ENCODE peak calls at places on chromosomes 1 and 21, in seven cellular contexts. One of them, this sample, is unnamed.
A peak's percentile ranks its signal among the peaks of the same experiment; 100 is the strongest.

GRCh38 chr1:227747382-227747781 is 12.1 kb downstream of the SNAP47 start:
- DNase-seq in sigmoid colon: no peak
- DNase-seq in amygdala: no peak
- DNase-seq in activated CD4-positive, alpha-beta T cell treated with anti-CD3 and anti-CD28 coated beads, Interleukin-2, amount 50 U/mL, for 1 hour: no peak
- DNase-seq in T47D: no peak
- DNase-seq in GM13976: no peak
- DNase-seq in stromal cell of bone marrow: no peak
- DNase-seq in this sample: no peak

GRCh38 chr21:34243562-34243961 is 120.2 kb upstream of the KCNE2 start:
- DNase-seq in sigmoid colon: no peak
- DNase-seq in activated CD4-positive, alpha-beta T cell treated with anti-CD3 and anti-CD28 coated beads, Interleukin-2, amount 50 U/mL, for 1 hour: peak; percentile 4
- DNase-seq in amygdala: no peak
- DNase-seq in GM13976: no peak
- DNase-seq in stromal cell of bone marrow: no peak
- DNase-seq in T47D: no peak
- DNase-seq in this sample: no peak

GRCh38 chr1:99647460-99647859 is 1.5 kb downstream of the PALMD start:
- DNase-seq in sigmoid colon: no peak
- DNase-seq in T47D: no peak
- DNase-seq in amygdala: no peak
- DNase-seq in activated CD4-positive, alpha-beta T cell treated with anti-CD3 and anti-CD28 coated beads, Interleukin-2, amount 50 U/mL, for 1 hour: no peak
- DNase-seq in GM13976: no peak
- DNase-seq in stromal cell of bone marrow: no peak
- DNase-seq in this sample: no peak

GRCh38 chr1:116857092-116857491 is 52.6 kb upstream of the PTGFRN start:
- DNase-seq in amygdala: no peak
- DNase-seq in T47D: no peak
- DNase-seq in sigmoid colon: no peak
- DNase-seq in activated CD4-positive, alpha-beta T cell treated with anti-CD3 and anti-CD28 coated beads, Interleukin-2, amount 50 U/mL, for 1 hour: no peak
- DNase-seq in stromal cell of bone marrow: no peak
- DNase-seq in GM13976: no peak
- DNase-seq in this sample: no peak

GRCh38 chr1:7261490-7261889 is 476.2 kb downstream of the CAMTA1 start:
- DNase-seq in GM13976: no peak
- DNase-seq in amygdala: no peak
- DNase-seq in stromal cell of bone marrow: no peak
- DNase-seq in activated CD4-positive, alpha-beta T cell treated with anti-CD3 and anti-CD28 coated beads, Interleukin-2, amount 50 U/mL, for 1 hour: no peak
- DNase-seq in T47D: no peak
- DNase-seq in sigmoid colon: no peak
- DNase-seq in this sample: no peak

GRCh38 chr1:201127755-201128455 is 921 bp upstream of the ASCL5 start:
- DNase-seq in amygdala: no peak
- DNase-seq in stromal cell of bone marrow: peak; percentile 19
- DNase-seq in T47D: no peak
- DNase-seq in sigmoid colon: no peak
- DNase-seq in GM13976: no peak
- DNase-seq in activated CD4-positive, alpha-beta T cell treated with anti-CD3 and anti-CD28 coated beads, Interleukin-2, amount 50 U/mL, for 1 hour: no peak
- DNase-seq in this sample: no peak

GRCh38 chr1:41367102-41367537 is 5.9 kb downstream of the FOXO6 start:
- DNase-seq in sigmoid colon: no peak
- DNase-seq in amygdala: no peak
- DNase-seq in T47D: no peak
- DNase-seq in activated CD4-positive, alpha-beta T cell treated with anti-CD3 and anti-CD28 coated beads, Interleukin-2, amount 50 U/mL, for 1 hour: no peak
- DNase-seq in stromal cell of bone marrow: no peak
- DNase-seq in GM13976: no peak
- DNase-seq in this sample: no peak

GRCh38 chr1:146021046-146021445 is 489 bp downstream of the HJV start:
- DNase-seq in sigmoid colon: no peak
- DNase-seq in stromal cell of bone marrow: no peak
- DNase-seq in activated CD4-positive, alpha-beta T cell treated with anti-CD3 and anti-CD28 coated beads, Interleukin-2, amount 50 U/mL, for 1 hour: no peak
- DNase-seq in amygdala: no peak
- DNase-seq in GM13976: no peak
- DNase-seq in T47D: no peak
- DNase-seq in this sample: no peak

GRCh38 chr1:245074232-245074747 is 80.5 kb upstream of the KIF26B start:
- DNase-seq in stromal cell of bone marrow: no peak
- DNase-seq in T47D: no peak
- DNase-seq in sigmoid colon: no peak
- DNase-seq in GM13976: no peak
- DNase-seq in activated CD4-positive, alpha-beta T cell treated with anti-CD3 and anti-CD28 coated beads, Interleukin-2, amount 50 U/mL, for 1 hour: no peak
- DNase-seq in amygdala: no peak
- DNase-seq in this sample: no peak

GRCh38 chr1:22738069-22738435 is 27.4 kb downstream of the EPHB2 start:
- DNase-seq in sigmoid colon: no peak
- DNase-seq in T47D: no peak
- DNase-seq in amygdala: no peak
- DNase-seq in stromal cell of bone marrow: no peak
- DNase-seq in activated CD4-positive, alpha-beta T cell treated with anti-CD3 and anti-CD28 coated beads, Interleukin-2, amount 50 U/mL, for 1 hour: no peak
- DNase-seq in GM13976: no peak
- DNase-seq in this sample: no peak

GRCh38 chr21:26849428-26850115 is 4.4 kb upstream of the ADAMTS1 start:
- DNase-seq in activated CD4-positive, alpha-beta T cell treated with anti-CD3 and anti-CD28 coated beads, Interleukin-2, amount 50 U/mL, for 1 hour: no peak
- DNase-seq in sigmoid colon: no peak
- DNase-seq in amygdala: no peak
- DNase-seq in GM13976: no peak
- DNase-seq in T47D: no peak
- DNase-seq in stromal cell of bone marrow: no peak
- DNase-seq in this sample: no peak

GRCh38 chr1:12244585-12244984 is 14.8 kb downstream of the VPS13D start:
- DNase-seq in amygdala: no peak
- DNase-seq in GM13976: no peak
- DNase-seq in stromal cell of bone marrow: no peak
- DNase-seq in activated CD4-positive, alpha-beta T cell treated with anti-CD3 and anti-CD28 coated beads, Interleukin-2, amount 50 U/mL, for 1 hour: no peak
- DNase-seq in T47D: peak; percentile 33
- DNase-seq in sigmoid colon: no peak
- DNase-seq in this sample: no peak

GRCh38 chr1:96365076-96365475 is 356.5 kb upstream of the PTBP2 start:
- DNase-seq in amygdala: no peak
- DNase-seq in GM13976: no peak
- DNase-seq in activated CD4-positive, alpha-beta T cell treated with anti-CD3 and anti-CD28 coated beads, Interleukin-2, amount 50 U/mL, for 1 hour: no peak
- DNase-seq in sigmoid colon: no peak
- DNase-seq in stromal cell of bone marrow: no peak
- DNase-seq in T47D: no peak
- DNase-seq in this sample: no peak

GRCh38 chr1:156389311-156389710 is 20.3 kb downstream of the RHBG start:
- DNase-seq in amygdala: peak; percentile 24
- DNase-seq in sigmoid colon: no peak
- DNase-seq in stromal cell of bone marrow: no peak
- DNase-seq in GM13976: no peak
- DNase-seq in T47D: no peak
- DNase-seq in activated CD4-positive, alpha-beta T cell treated with anti-CD3 and anti-CD28 coated beads, Interleukin-2, amount 50 U/mL, for 1 hour: no peak
- DNase-seq in this sample: no peak

GRCh38 chr21:46202592-46203202 is 18.4 kb upstream of the SPATC1L start:
- DNase-seq in GM13976: no peak
- DNase-seq in stromal cell of bone marrow: no peak
- DNase-seq in activated CD4-positive, alpha-beta T cell treated with anti-CD3 and anti-CD28 coated beads, Interleukin-2, amount 50 U/mL, for 1 hour: no peak
- DNase-seq in T47D: no peak
- DNase-seq in sigmoid colon: peak; percentile 40
- DNase-seq in amygdala: no peak
- DNase-seq in this sample: no peak

GRCh38 chr1:82932207-82932606 is 1066.7 kb downstream of the TTLL7 start:
- DNase-seq in sigmoid colon: no peak
- DNase-seq in stromal cell of bone marrow: no peak
- DNase-seq in GM13976: no peak
- DNase-seq in activated CD4-positive, alpha-beta T cell treated with anti-CD3 and anti-CD28 coated beads, Interleukin-2, amount 50 U/mL, for 1 hour: no peak
- DNase-seq in T47D: no peak
- DNase-seq in amygdala: no peak
- DNase-seq in this sample: no peak

GRCh38 chr1:113391643-113392271 is 1.4 kb downstream of the MAGI3 start:
- DNase-seq in sigmoid colon: no peak
- DNase-seq in T47D: no peak
- DNase-seq in activated CD4-positive, alpha-beta T cell treated with anti-CD3 and anti-CD28 coated beads, Interleukin-2, amount 50 U/mL, for 1 hour: no peak
- DNase-seq in amygdala: no peak
- DNase-seq in stromal cell of bone marrow: no peak
- DNase-seq in GM13976: no peak
- DNase-seq in this sample: no peak

GRCh38 chr1:47940779-47941178 is 56.4 kb downstream of the TRABD2B start:
- DNase-seq in stromal cell of bone marrow: no peak
- DNase-seq in T47D: no peak
- DNase-seq in GM13976: no peak
- DNase-seq in activated CD4-positive, alpha-beta T cell treated with anti-CD3 and anti-CD28 coated beads, Interleukin-2, amount 50 U/mL, for 1 hour: no peak
- DNase-seq in sigmoid colon: no peak
- DNase-seq in amygdala: no peak
- DNase-seq in this sample: no peak

GRCh38 chr1:27235827-27236226 is 1.4 kb downstream of the WDTC1 start:
- DNase-seq in activated CD4-positive, alpha-beta T cell treated with anti-CD3 and anti-CD28 coated beads, Interleukin-2, amount 50 U/mL, for 1 hour: no peak
- DNase-seq in sigmoid colon: no peak
- DNase-seq in GM13976: no peak
- DNase-seq in T47D: no peak
- DNase-seq in amygdala: no peak
- DNase-seq in stromal cell of bone marrow: no peak
- DNase-seq in this sample: no peak

GRCh38 chr1:210400043-210400840 is 71.5 kb downstream of the HHAT start:
- DNase-seq in activated CD4-positive, alpha-beta T cell treated with anti-CD3 and anti-CD28 coated beads, Interleukin-2, amount 50 U/mL, for 1 hour: peak; percentile 27
- DNase-seq in stromal cell of bone marrow: peak; percentile 41
- DNase-seq in GM13976: peak; percentile 65
- DNase-seq in amygdala: peak; percentile 29
- DNase-seq in T47D: peak; percentile 77
- DNase-seq in sigmoid colon: peak; percentile 70
- DNase-seq in this sample: peak; percentile 74

GRCh38 chr1:153390938-153391710 is at the start of gene S100A8:
- DNase-seq in stromal cell of bone marrow: no peak
- DNase-seq in activated CD4-positive, alpha-beta T cell treated with anti-CD3 and anti-CD28 coated beads, Interleukin-2, amount 50 U/mL, for 1 hour: no peak
- DNase-seq in sigmoid colon: peak; percentile 74
- DNase-seq in T47D: peak; percentile 70
- DNase-seq in GM13976: no peak
- DNase-seq in amygdala: peak; percentile 7
- DNase-seq in this sample: no peak

This sample was measured in GM12878.